ENCODE peak calls at places on chromosomes 13 and 19, in five cellular contexts. One of them, this sample, is unnamed.

GRCh38 chr13:98959775-98960325 is 18.0 kb downstream of the DOCK9 start:
- DNase-seq in K562: no peak
- DNase-seq in GM12878: no peak
- DNase-seq in H1: no peak
- DNase-seq in HepG2: no peak
- DNase-seq in this sample: no peak

GRCh38 chr19:33904681-33905080 is 108.0 kb downstream of the KCTD15 start:
- DNase-seq in GM12878: no peak
- DNase-seq in K562: no peak
- DNase-seq in H1: peak
- DNase-seq in HepG2: peak
- DNase-seq in this sample: no peak

GRCh38 chr19:41029524-41030432 is 38.7 kb downstream of the CYP2B6 start:
- DNase-seq in H1: no peak
- DNase-seq in HepG2: no peak
- DNase-seq in K562: no peak
- DNase-seq in GM12878: no peak
- DNase-seq in this sample: no peak

GRCh38 chr13:31965361-31966066 is 66.1 kb upstream of the FRY start:
- DNase-seq in H1: no peak
- DNase-seq in K562: no peak
- DNase-seq in GM12878: peak
- DNase-seq in HepG2: no peak
- DNase-seq in this sample: no peak

GRCh38 chr19:12610540-12611360 is at the start of the genes ZNF490 and ZNF791:
- DNase-seq in K562: peak
- DNase-seq in GM12878: peak
- DNase-seq in H1: peak
- DNase-seq in HepG2: peak
- DNase-seq in this sample: peak

GRCh38 chr19:47187797-47188196 is 43.2 kb downstream of the BBC3 start:
- DNase-seq in GM12878: no peak
- DNase-seq in K562: no peak
- DNase-seq in H1: no peak
- DNase-seq in HepG2: no peak
- DNase-seq in this sample: no peak

GRCh38 chr19:2195914-2196313 is 32.2 kb downstream of the DOT1L start:
- DNase-seq in K562: no peak
- DNase-seq in H1: no peak
- DNase-seq in HepG2: no peak
- DNase-seq in GM12878: no peak
- DNase-seq in this sample: no peak

GRCh38 chr19:55546822-55547614 is 1.7 kb upstream of the SBK3 start:
- DNase-seq in H1: no peak
- DNase-seq in GM12878: no peak
- DNase-seq in K562: peak
- DNase-seq in HepG2: peak
- DNase-seq in this sample: no peak

GRCh38 chr19:2270572-2271515 is 11.1 kb downstream of the PEAK3 start:
- DNase-seq in H1: no peak
- DNase-seq in K562: peak
- DNase-seq in GM12878: no peak
- DNase-seq in HepG2: peak
- DNase-seq in this sample: peak

GRCh38 chr19:41753936-41754529 is 1.3 kb upstream of the CEACAM6 start:
- DNase-seq in HepG2: peak
- DNase-seq in GM12878: no peak
- DNase-seq in K562: peak
- DNase-seq in H1: peak
- DNase-seq in this sample: peak

GRCh38 chr19:11041966-11042627 is 47.2 kb upstream of the LDLR start:
- DNase-seq in HepG2: no peak
- DNase-seq in K562: no peak
- DNase-seq in H1: no peak
- DNase-seq in GM12878: no peak
- DNase-seq in this sample: no peak

GRCh38 chr19:6590458-6591319 is at the start of gene CD70:
- DNase-seq in K562: no peak
- DNase-seq in HepG2: no peak
- DNase-seq in H1: peak
- DNase-seq in GM12878: peak
- DNase-seq in this sample: peak

GRCh38 chr13:81001828-81002385 is 661.0 kb upstream of the SPRY2 start:
- DNase-seq in GM12878: no peak
- DNase-seq in K562: no peak
- DNase-seq in H1: no peak
- DNase-seq in HepG2: no peak
- DNase-seq in this sample: no peak

GRCh38 chr19:2140193-2140545 is 11.2 kb downstream of the AP3D1 start:
- DNase-seq in HepG2: no peak
- DNase-seq in GM12878: no peak
- DNase-seq in K562: no peak
- DNase-seq in H1: no peak
- DNase-seq in this sample: no peak

GRCh38 chr19:4712771-4713170 is 10.9 kb downstream of the DPP9 start:
- DNase-seq in GM12878: no peak
- DNase-seq in K562: no peak
- DNase-seq in HepG2: no peak
- DNase-seq in H1: no peak
- DNase-seq in this sample: no peak

GRCh38 chr13:113367020-113367560 is 3.2 kb upstream of the GRTP1 start:
- DNase-seq in K562: no peak
- DNase-seq in HepG2: no peak
- DNase-seq in H1: peak
- DNase-seq in GM12878: no peak
- DNase-seq in this sample: no peak

GRCh38 chr13:51882570-51883225 is 20.9 kb downstream of the CCDC70 start:
- DNase-seq in K562: no peak
- DNase-seq in HepG2: no peak
- DNase-seq in GM12878: no peak
- DNase-seq in H1: peak
- DNase-seq in this sample: no peak

GRCh38 chr13:46893820-46894533 is 2.9 kb downstream of the HTR2A start:
- DNase-seq in HepG2: no peak
- DNase-seq in H1: peak
- DNase-seq in GM12878: peak
- DNase-seq in K562: peak
- DNase-seq in this sample: peak

GRCh38 chr13:59016250-59016649 is 1147.5 kb downstream of the DIAPH3 start:
- DNase-seq in K562: no peak
- DNase-seq in H1: no peak
- DNase-seq in GM12878: no peak
- DNase-seq in HepG2: no peak
- DNase-seq in this sample: no peak
- TF ChIP-seq HDAC2 in K562: no peak
- TF ChIP-seq HDAC2 in H1: no peak
- TF ChIP-seq HDAC2 in GM12878: no peak
- TF ChIP-seq HDAC2 in HepG2: no peak
- TF ChIP-seq HDAC2 in this sample: no peak

GRCh38 chr19:39845621-39846175 is 481 bp downstream of the FBL start:
- DNase-seq in HepG2: no peak
- DNase-seq in K562: peak
- DNase-seq in GM12878: no peak
- DNase-seq in H1: no peak
- DNase-seq in this sample: peak
- TF ChIP-seq HDAC2 in HepG2: no peak
- TF ChIP-seq HDAC2 in K562: peak
- TF ChIP-seq HDAC2 in GM12878: no peak
- TF ChIP-seq HDAC2 in H1: no peak
- TF ChIP-seq HDAC2 in this sample: no peak

GRCh38 chr13:49637989-49638388 is 9.7 kb downstream of the ARL11 start:
- DNase-seq in GM12878: no peak
- DNase-seq in HepG2: no peak
- DNase-seq in K562: no peak
- DNase-seq in H1: no peak
- DNase-seq in this sample: no peak

GRCh38 chr13:49638416-49639072 is 10.2 kb downstream of the ARL11 start:
- DNase-seq in H1: no peak
- DNase-seq in HepG2: no peak
- DNase-seq in GM12878: no peak
- DNase-seq in K562: no peak
- DNase-seq in this sample: no peak

GRCh38 chr13:49643003-49643651 is 14.8 kb downstream of the ARL11 start:
- DNase-seq in H1: no peak
- DNase-seq in GM12878: no peak
- DNase-seq in HepG2: no peak
- DNase-seq in K562: no peak
- DNase-seq in this sample: no peak

GRCh38 chr13:49645451-49645850 is 17.1 kb downstream of the ARL11 start:
- DNase-seq in H1: no peak
- DNase-seq in HepG2: peak
- DNase-seq in K562: no peak
- DNase-seq in GM12878: no peak
- DNase-seq in this sample: no peak

DNA sequence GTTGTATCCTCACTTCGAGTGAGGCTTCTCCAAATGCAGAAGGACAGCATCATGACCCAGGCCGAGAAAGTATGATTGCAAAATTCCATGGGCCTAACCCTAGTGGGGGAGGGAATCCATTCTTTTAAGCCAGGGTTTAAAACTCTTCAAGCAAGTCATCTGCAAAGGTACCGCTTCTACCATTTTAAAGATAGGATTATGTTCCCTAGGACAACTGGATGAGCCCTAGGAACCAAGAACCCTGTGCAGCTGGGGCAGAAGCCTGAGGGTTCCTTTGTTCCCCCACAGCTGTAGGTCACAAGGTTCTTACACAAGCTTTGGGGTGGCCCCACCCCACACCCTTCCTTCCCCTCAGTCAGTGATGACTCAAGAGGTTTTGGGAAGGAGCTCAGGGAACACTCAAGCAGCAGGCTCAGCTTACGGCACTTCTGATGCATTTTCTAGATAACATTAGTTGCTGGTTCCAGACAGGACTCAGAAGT is 13.5 kb downstream of the ARL11 start:
- DNase-seq in K562: peak
- DNase-seq in H1: no peak
- DNase-seq in GM12878: no peak
- DNase-seq in HepG2: no peak
- DNase-seq in this sample: no peak
- TF ChIP-seq HDAC2 in K562: no peak
- TF ChIP-seq HDAC2 in H1: no peak
- TF ChIP-seq HDAC2 in GM12878: no peak
- TF ChIP-seq HDAC2 in HepG2: no peak
- TF ChIP-seq HDAC2 in this sample: no peak

GRCh38 chr19:19434483-19435045 is 29.1 kb downstream of the GATAD2A start:
- DNase-seq in HepG2: no peak
- DNase-seq in GM12878: no peak
- DNase-seq in K562: no peak
- DNase-seq in H1: no peak
- DNase-seq in this sample: no peak
- TF ChIP-seq HDAC2 in HepG2: no peak
- TF ChIP-seq HDAC2 in GM12878: no peak
- TF ChIP-seq HDAC2 in K562: no peak
- TF ChIP-seq HDAC2 in H1: no peak
- TF ChIP-seq HDAC2 in this sample: no peak

GRCh38 chr13:50476579-50476978 is 366.9 kb downstream of the DLEU7 start:
- DNase-seq in K562: no peak
- DNase-seq in GM12878: no peak
- DNase-seq in HepG2: no peak
- DNase-seq in H1: no peak
- DNase-seq in this sample: no peak
- TF ChIP-seq HDAC2 in K562: no peak
- TF ChIP-seq HDAC2 in GM12878: no peak
- TF ChIP-seq HDAC2 in HepG2: no peak
- TF ChIP-seq HDAC2 in H1: no peak
- TF ChIP-seq HDAC2 in this sample: no peak

GRCh38 chr13:111262715-111263114 is 57.7 kb upstream of the TEX29 start:
- DNase-seq in GM12878: no peak
- DNase-seq in H1: peak
- DNase-seq in K562: no peak
- DNase-seq in HepG2: no peak
- DNase-seq in this sample: no peak
- TF ChIP-seq HDAC2 in GM12878: no peak
- TF ChIP-seq HDAC2 in H1: no peak
- TF ChIP-seq HDAC2 in K562: no peak
- TF ChIP-seq HDAC2 in HepG2: no peak
- TF ChIP-seq HDAC2 in this sample: no peak

DNA sequence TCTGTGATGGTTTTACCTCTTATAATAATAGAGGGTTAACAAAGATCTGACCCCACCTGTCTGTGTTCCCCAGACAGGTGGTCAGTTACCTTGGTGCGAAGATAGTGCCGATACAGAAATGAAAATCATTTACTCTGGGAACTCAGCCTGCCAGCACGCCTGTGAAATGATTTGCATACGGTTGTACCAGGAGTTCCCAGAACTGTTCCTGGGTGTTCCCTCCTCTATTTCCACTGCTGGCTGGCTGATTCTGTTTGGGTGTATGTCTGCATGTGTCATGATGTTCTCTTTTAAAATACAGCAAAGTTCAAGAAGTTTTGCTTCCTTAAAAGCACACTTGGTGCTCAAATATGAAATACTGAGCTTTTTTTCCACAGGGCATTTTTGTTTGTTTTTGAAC is 527.1 kb downstream of the FGF9 start:
- DNase-seq in GM12878: no peak
- DNase-seq in H1: no peak
- DNase-seq in HepG2: no peak
- DNase-seq in K562: no peak
- DNase-seq in this sample: no peak
- TF ChIP-seq HDAC2 in GM12878: no peak
- TF ChIP-seq HDAC2 in H1: no peak
- TF ChIP-seq HDAC2 in HepG2: no peak
- TF ChIP-seq HDAC2 in K562: no peak
- TF ChIP-seq HDAC2 in this sample: no peak

This sample was measured in A549.